ENCODE peak calls at places on chromosomes 16 and 17, in eight cellular contexts. R, Z, O, S, B, N, H and K are unnamed samples. For H3K36me3 and H3K4me1, the result is how much of the 10 kb centered on the place peaks cover.

GRCh38 chr17:80283116-80283852 is 22.6 kb downstream of the RNF213 start:
- DNase-seq in B (peak), R (no peak), O (no peak), H (no peak), N (no peak), Z (no peak), S (no peak), K (no peak)

GRCh38 chr16:85641776-85642176 is 28.7 kb downstream of the GSE1 start:
- DNase-seq in S (no peak), B (peak), O (no peak), R (no peak), Z (no peak), H (peak), N (no peak), K (no peak)

GRCh38 chr17:74746922-74747321 is 1.5 kb upstream of the NHERF1 start:
- DNase-seq in H (no peak), R (no peak), Z (no peak), B (peak), N (no peak), O (no peak), S (no peak), K (no peak)

GRCh38 chr17:6456914-6457687 is 12.8 kb downstream of the PIMREG start:
- DNase-seq in O (no peak), R (peak), H (peak), B (peak), N (peak), Z (no peak), S (peak), K (no peak)

GRCh38 chr17:71496552-71496951 is 624.3 kb upstream of the SOX9 start:
- DNase-seq in R (no peak), S (peak), Z (no peak), O (no peak), N (no peak), H (peak), B (no peak), K (no peak)

GRCh38 chr16:30551781-30552180 is 6.4 kb downstream of the ZNF764 start:
- DNase-seq in R (no peak), O (peak), N (no peak), Z (no peak), H (no peak), B (no peak), S (no peak), K (peak)

GRCh38 chr17:42623732-42624596 is 14.5 kb downstream of the TUBG1 start:
- DNase-seq in O (no peak), N (peak), H (peak), R (no peak), Z (no peak), S (peak), B (peak), K (no peak)

GRCh38 chr16:23539984-23540816 is 16.9 kb downstream of the EARS2 start:
- DNase-seq in Z (no peak), H (no peak), B (no peak), R (no peak), N (peak), S (no peak), O (no peak), K (no peak)

GRCh38 chr17:49976163-49976827 is 7.3 kb downstream of the DLX4 start:
- DNase-seq in H (peak), S (no peak), O (no peak), N (no peak), R (no peak), Z (no peak), B (no peak), K (no peak)

GRCh38 chr17:81711814-81712467 is at the start of gene SLC25A10:
- DNase-seq in N (peak), H (peak), B (peak), R (peak), O (peak), S (peak), Z (no peak), K (peak)

GRCh38 chr16:2091722-2092620 is 43.7 kb downstream of the PKD1 start:
- DNase-seq in B (peak), R (no peak), H (no peak), N (no peak), S (no peak), O (no peak), Z (no peak), K (no peak)

GRCh38 chr17:48623583-48623982 is 2.6 kb downstream of the HOXB9 start:
- DNase-seq in O (no peak), R (no peak), H (no peak), N (no peak), Z (no peak), S (no peak), B (no peak), K (no peak)

GRCh38 chr17:75698659-75699058 is 22.6 kb upstream of the ITGB4 start:
- DNase-seq in N (no peak), H (no peak), O (no peak), B (no peak), R (no peak), S (no peak), Z (no peak), K (no peak)

GRCh38 chr16:2250652-2251280 is 621 bp downstream of the ECI1 start:
- DNase-seq in B (peak), R (no peak), O (peak), S (no peak), N (no peak), Z (no peak), H (no peak), K (peak)

GRCh38 chr17:38459556-38459955 is 31.3 kb downstream of the ARHGAP23 start:
- DNase-seq in Z (no peak), B (no peak), N (no peak), R (no peak), S (no peak), H (no peak), O (no peak), K (no peak)

GRCh38 chr17:38749222-38750043 is 1.3 kb upstream of the PCGF2 start:
- DNase-seq in O (no peak), R (peak), Z (peak), H (peak), S (peak), N (peak), B (peak), K (no peak)

GRCh38 chr17:5919104-5919503 is 151.1 kb upstream of the WSCD1 start:
- DNase-seq in H (no peak), O (no peak), R (no peak), N (no peak), Z (no peak), S (no peak), B (no peak), K (no peak)

GRCh38 chr17:48024149-48025039 is 13.2 kb downstream of the COPZ2 start:
- DNase-seq in S (no peak), H (peak), B (peak), O (peak), Z (no peak), N (peak), R (no peak), K (peak)

GRCh38 chr17:7856081-7856791 is 1.1 kb downstream of the NAA38 start:
- DNase-seq in H (no peak), R (peak), Z (no peak), N (peak), S (no peak), B (peak), O (no peak), K (peak)

GRCh38 chr17:65177901-65178300 is 40.7 kb downstream of the RGS9 start:
- DNase-seq in B (no peak), N (peak), H (peak), R (peak), O (no peak), S (peak), Z (no peak), K (no peak)

GRCh38 chr16:8866884-8867482 is 1.8 kb downstream of the CARHSP1 start:
- DNase-seq in Z (no peak), B (peak), R (no peak), H (no peak), S (no peak), O (no peak), N (no peak), K (no peak)

GRCh38 chr16:21646091-21646490 is 6.3 kb downstream of the IGSF6 start:
- DNase-seq in N (no peak), S (no peak), R (no peak), B (peak), H (no peak), Z (no peak), O (no peak), K (no peak)

GRCh38 chr16:89993971-89994370 is 25.3 kb downstream of the DBNDD1 start:
- DNase-seq in B (no peak), R (no peak), Z (no peak), N (no peak), O (no peak), H (no peak), S (no peak), K (no peak)

GRCh38 chr16:49620158-49620867 is 235.6 kb downstream of the ZNF423 start:
- DNase-seq in H (peak), Z (peak), R (peak), N (peak), B (peak), S (peak), O (no peak), K (no peak)

GRCh38 chr16:88920618-88921602 is 54.5 kb upstream of the PABPN1L start:
- DNase-seq in S (peak), Z (no peak), B (peak), O (no peak), R (peak), N (peak), H (peak), K (peak)

GRCh38 chr17:83174859-83175550 is 95.6 kb downstream of the METRNL start:
- DNase-seq in S (no peak), R (no peak), Z (no peak), B (no peak), O (no peak), N (no peak), H (no peak), K (no peak)

GRCh38 chr17:83173997-83174858 is 94.8 kb downstream of the METRNL start:
- DNase-seq in Z (no peak), R (no peak), B (no peak), O (no peak), S (peak), H (no peak), N (peak), K (no peak)

GRCh38 chr17:83176272-83176955 is 97.0 kb downstream of the METRNL start:
- DNase-seq in O (no peak), S (no peak), Z (no peak), R (no peak), N (no peak), H (no peak), B (no peak), K (no peak)

GRCh38 chr17:83176956-83177583 is 97.7 kb downstream of the METRNL start:
- DNase-seq in R (no peak), S (no peak), N (no peak), B (no peak), O (no peak), Z (no peak), H (no peak), K (no peak)

GRCh38 chr17:83175551-83176271 is 96.3 kb downstream of the METRNL start:
- DNase-seq in O (no peak), Z (no peak), B (no peak), R (no peak), N (no peak), H (no peak), S (no peak), K (no peak)
- H3K36me3 ChIP-seq in O (under half), Z (under half), B (under half), R (under half), N (under half), H (under half), S (under half), K (under half)

DNA sequence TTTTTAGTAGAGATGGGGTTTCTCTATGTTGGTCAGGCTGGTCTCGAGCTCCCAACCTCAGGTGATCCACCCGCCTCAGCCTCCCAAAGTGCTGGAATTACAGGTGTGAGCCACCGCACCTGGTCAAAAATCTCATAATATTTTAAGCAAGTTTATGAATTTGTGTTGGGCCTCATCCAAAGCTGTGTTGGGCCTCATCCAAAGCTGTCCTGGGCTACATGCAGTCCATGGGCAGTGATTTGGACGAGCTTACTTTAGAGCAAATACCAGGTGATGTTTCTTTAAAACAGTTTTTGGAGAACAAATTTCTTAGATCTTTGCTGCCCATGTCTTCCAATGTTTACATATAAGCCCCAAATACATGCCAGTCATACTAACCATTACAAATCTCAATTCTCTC is 84.4 kb upstream of the C17orf78 start:
- DNase-seq in S (no peak), O (no peak), R (no peak), N (no peak), H (no peak), Z (no peak), B (no peak), K (no peak)
- H3K4me1 ChIP-seq in S (under half), O (under half), R (under half), N (under half), H (under half), Z (under half), B (under half), K (under half)

GRCh38 chr17:15249487-15249886 is 15.6 kb downstream of the PMP22 start:
- DNase-seq in S (no peak), O (no peak), R (no peak), N (no peak), Z (no peak), H (no peak), B (no peak), K (no peak)
- H3K27ac ChIP-seq in S (no peak), O (no peak), R (no peak), N (no peak), Z (no peak), H (no peak), B (no peak), K (no peak)

GRCh38 chr17:39782980-39783379 is 45.2 kb downstream of the GRB7 start:
- DNase-seq in B (no peak), H (no peak), R (no peak), N (no peak), O (no peak), Z (no peak), S (no peak), K (no peak)
- H3K36me3 ChIP-seq in B (under half), H (under half), R (under half), N (under half), O (under half), Z (under half), S (under half), K (under half)